ENCODE peak calls at places on chromosome 17, in five cellular contexts. A is GM23248, R is HepG2, U is IMR-90, K is neuronal stem cell. D is an unnamed sample.

GRCh38 chr17:43021739-43022512 is at the start of gene VAT1:
- DNase-seq in A (peak; percentile 90), R (peak; percentile 72), U (peak; percentile 63), K (peak; percentile 71), D (peak; percentile 76)

GRCh38 chr17:15464629-15465028 is 2.8 kb downstream of the CDRT4 start:
- DNase-seq in A (peak; percentile 25), R (no peak), U (no peak), K (no peak), D (no peak)

GRCh38 chr17:73748521-73748920 is 104.3 kb upstream of the SDK2 start:
- DNase-seq in A (no peak), R (no peak), U (no peak), K (no peak), D (no peak)

GRCh38 chr17:40541873-40542561 is 23.3 kb downstream of the CCR7 start:
- DNase-seq in A (peak; percentile 69), R (no peak), U (no peak), K (no peak), D (no peak)

GRCh38 chr17:42563543-42563942 is 1.6 kb downstream of the COASY start:
- DNase-seq in A (peak; percentile 40), R (no peak), U (no peak), K (no peak), D (peak; percentile 51)

GRCh38 chr17:13293421-13293820 is 275.6 kb upstream of the ELAC2 start:
- DNase-seq in A (no peak), R (no peak), U (no peak), K (no peak), D (no peak)

GRCh38 chr17:79954281-79955166 is 81.1 kb downstream of the TBC1D16 start:
- DNase-seq in A (no peak), R (no peak), U (no peak), K (no peak), D (no peak)

GRCh38 chr17:69907081-69907847 is 167.8 kb upstream of the KCNJ16 start:
- DNase-seq in A (no peak), R (no peak), U (no peak), K (no peak), D (no peak)

GRCh38 chr17:82051776-82052637 is at the start of the genes GPS1 and RFNG:
- DNase-seq in A (peak; percentile 85), R (peak; percentile 60), U (peak; percentile 16), K (no peak), D (peak; percentile 59)

GRCh38 chr17:17313350-17313991 is 10.3 kb downstream of the NT5M start:
- DNase-seq in A (peak; percentile 23), R (peak; percentile 67), U (no peak), K (no peak), D (peak; percentile 45)

GRCh38 chr17:19948100-19948943 is 29.3 kb downstream of the AKAP10 start:
- DNase-seq in A (no peak), R (no peak), U (no peak), K (no peak), D (no peak)

GRCh38 chr17:48632579-48633265 is 6.6 kb upstream of the HOXB9 start:
- DNase-seq in A (no peak), R (no peak), U (no peak), K (no peak), D (no peak)
- H3K9ac ChIP-seq in A (no peak overlapping the region), R (no peak overlapping the region), U (no peak overlapping the region), K (no peak overlapping the region), D (no peak overlapping the region)

DNA sequence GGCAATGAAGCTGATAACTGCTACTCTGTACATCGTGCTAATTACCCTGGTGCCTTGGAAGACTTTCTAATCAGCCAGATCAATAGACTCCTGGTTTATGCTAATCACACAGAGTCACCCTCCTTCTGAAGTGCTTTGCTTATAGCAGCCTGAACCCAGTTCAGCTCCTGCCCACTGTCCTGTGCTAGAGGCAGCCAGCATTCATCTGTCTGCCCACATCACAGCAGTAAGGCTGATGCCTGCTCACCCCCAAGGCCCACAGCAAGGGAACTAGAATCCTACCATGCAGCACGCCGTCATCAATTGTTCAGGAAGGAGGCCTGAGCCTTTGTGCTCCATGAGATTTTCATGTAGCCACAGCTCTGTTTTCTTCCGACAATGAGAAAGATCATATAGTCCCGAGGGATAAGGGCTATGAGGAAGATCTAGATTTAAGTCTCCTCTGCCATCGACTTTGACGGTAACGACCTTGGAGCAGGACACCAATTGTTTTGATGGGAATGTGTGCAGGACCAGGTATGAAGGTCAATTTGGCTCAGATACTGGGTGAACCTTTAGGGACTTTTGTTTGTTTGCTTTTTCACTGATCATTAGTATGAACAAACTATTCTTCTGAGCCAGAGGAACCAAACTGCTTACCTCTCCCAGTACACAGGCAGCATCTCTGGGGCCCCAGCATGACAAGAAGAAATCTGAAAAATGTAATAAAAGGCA is 12.5 kb upstream of the LYRM9 start:
- DNase-seq in A (no peak), R (no peak), U (no peak), K (no peak), D (no peak)
- H3K9ac ChIP-seq in A (no peak overlapping the region), R (no peak overlapping the region), U (no peak overlapping the region), K (no peak overlapping the region), D (no peak overlapping the region)

DNA sequence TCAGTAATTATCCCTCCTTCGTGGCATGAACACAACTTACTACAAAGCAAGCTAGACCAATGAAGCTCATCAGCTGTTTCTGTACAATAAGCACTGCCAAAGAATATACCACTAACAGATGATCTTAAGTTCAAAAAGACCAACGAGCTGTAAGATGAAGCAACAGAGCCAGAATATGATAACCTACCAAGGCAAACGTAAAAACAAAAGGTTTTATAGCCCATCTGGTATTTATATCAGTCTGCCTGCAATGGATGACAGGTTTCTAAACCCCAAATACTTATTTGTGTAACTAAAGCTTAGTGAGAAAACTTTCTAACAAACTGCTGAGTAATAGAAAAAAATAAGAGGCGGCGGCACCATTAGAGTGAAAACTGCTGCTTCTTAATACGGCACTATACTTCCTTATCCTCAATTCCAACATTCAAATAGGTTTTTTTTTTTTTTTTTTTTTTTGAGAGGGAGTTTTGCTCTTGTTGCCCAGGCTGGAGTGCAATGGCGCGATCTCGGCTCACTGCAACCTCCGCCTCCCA is 22.2 kb downstream of the NME2 start:
- DNase-seq in A (no peak), R (no peak), U (no peak), K (no peak), D (no peak)
- H3K9ac ChIP-seq in A (no peak overlapping the region), R (no peak overlapping the region), U (no peak overlapping the region), K (no peak overlapping the region), D (no peak overlapping the region)

DNA sequence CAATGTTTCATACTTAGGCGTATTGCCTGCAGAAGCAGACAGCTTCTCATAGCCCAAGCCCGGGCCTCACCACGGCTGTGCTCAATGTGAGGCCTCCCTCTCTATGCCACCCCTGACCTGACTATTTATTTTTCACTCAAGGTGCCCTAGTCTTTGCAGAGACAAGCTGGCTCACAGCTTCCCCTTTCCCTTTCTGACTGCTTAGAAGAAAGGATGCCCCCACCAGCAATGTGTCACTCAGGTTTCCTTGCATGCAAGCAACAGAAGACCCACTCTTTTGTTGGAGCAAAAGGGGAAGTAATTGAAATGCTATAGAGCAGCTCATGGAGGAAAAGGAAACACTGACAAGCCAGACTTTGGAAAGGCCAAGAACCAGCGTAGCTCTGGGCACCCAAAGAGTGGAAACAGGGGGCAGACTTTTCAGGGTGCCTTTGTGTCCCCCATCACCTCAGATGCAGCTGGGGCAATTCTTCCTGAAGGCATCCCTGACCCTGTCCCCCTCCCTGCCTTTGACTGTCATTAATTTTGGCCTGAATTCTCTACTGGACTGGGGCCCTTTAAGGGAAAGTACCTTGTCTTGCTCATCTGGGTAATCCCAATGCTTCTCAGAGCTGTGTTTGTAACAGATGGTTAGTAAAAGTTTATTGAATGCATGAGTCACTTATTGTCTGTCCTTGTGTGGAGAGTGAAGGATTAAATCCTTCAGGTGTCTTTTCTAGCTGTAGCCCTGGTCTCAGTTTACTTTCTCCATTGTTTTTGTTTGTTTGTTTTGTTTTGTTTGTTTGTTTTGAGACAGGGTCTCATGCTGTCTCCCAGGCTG is 17.8 kb downstream of the RGS9 start:
- DNase-seq in A (peak; percentile 67), R (no peak), U (peak; percentile 83), K (no peak), D (peak; percentile 71)
- H3K9ac ChIP-seq in A (no peak overlapping the region), R (no peak overlapping the region), U (no peak overlapping the region), K (no peak overlapping the region), D (no peak overlapping the region)

DNA sequence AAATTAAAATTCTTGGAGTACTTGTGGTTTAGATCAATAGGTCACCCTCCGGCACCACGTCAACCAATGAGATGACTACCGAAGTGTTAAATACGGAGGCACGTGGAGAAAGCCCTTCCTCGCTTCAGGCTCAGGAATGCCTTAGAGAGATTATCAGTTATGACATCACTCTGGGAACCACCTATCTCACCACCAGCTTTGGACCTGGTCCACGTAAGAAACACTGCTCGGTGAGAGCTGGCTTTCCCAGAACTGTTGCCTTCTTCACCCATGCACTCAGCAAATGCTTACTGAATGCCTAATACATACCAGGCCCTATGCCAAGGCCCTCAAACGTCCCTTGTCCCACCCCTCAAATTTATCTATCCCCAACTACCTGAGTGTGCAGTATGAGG is 71.3 kb downstream of the SMG6 start:
- DNase-seq in A (peak; percentile 90), R (no peak), U (peak; percentile 96), K (no peak), D (no peak)
- H3K9ac ChIP-seq in A (peak overlapping the region; percentile 77), R (no peak overlapping the region), U (peak overlapping the region; percentile 1), K (no peak overlapping the region), D (no peak overlapping the region)

DNA sequence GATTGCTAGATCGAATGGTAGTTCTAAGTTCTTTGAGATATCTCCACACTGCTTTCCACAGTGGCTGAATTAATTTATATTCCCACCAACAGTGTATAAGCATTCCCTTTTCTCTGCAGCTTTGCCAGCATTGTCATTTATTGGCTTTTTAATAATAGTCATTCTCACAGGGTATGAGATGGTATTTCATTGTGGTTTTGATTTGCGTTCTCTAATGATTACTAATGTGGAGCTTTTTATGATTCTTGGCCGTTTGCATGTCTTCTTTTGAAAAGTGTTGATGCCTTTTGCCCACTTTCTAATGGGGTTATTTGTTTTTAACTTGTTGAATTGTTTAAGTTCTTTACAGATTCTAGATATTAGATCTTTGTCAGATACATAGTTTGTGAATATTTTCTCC is 36.5 kb upstream of the BCAS3 start:
- DNase-seq in A (peak; percentile 54), R (no peak), U (no peak), K (no peak), D (peak; percentile 37)
- H3K9ac ChIP-seq in A (peak overlapping the region; percentile 7), R (no peak overlapping the region), U (no peak overlapping the region), K (no peak overlapping the region), D (no peak overlapping the region)

GRCh38 chr17:49576121-49576905 is 642 bp downstream of the NXPH3 start:
- DNase-seq in A (peak; percentile 78), R (no peak), U (peak; percentile 24), K (peak; percentile 61), D (peak; percentile 40)
- H3K9ac ChIP-seq in A (peak overlapping the region; percentile 56), R (peak overlapping the region; percentile 20), U (peak overlapping the region; percentile 75), K (peak overlapping the region; percentile 97), D (no peak overlapping the region)

GRCh38 chr17:77429735-77429984 is 288.9 kb downstream of the SEC14L1 start:
- DNase-seq in A (no peak), R (no peak), U (no peak), K (no peak), D (no peak)
- H3K9ac ChIP-seq in A (peak overlapping the region; percentile 29), R (no peak overlapping the region), U (peak overlapping the region; percentile 2), K (no peak overlapping the region), D (no peak overlapping the region)

GRCh38 chr17:77182205-77182604 is 41.4 kb downstream of the SEC14L1 start:
- DNase-seq in A (no peak), R (no peak), U (no peak), K (no peak), D (no peak)
- H3K9ac ChIP-seq in A (no peak overlapping the region), R (no peak overlapping the region), U (no peak overlapping the region), K (no peak overlapping the region), D (no peak overlapping the region)

D was measured in mammary epithelial cell.